ENCODE peak calls at places on chromosomes 2 and 18, in nine cellular contexts. One of them, this sample, is unnamed.

GRCh38 chr2:206452750-206453149 is 9.4 kb downstream of the ADAM23 start:
- DNase-seq in fibroblast of lung: no peak
- DNase-seq in adrenal gland: peak
- DNase-seq in astrocyte of the spinal cord: no peak
- DNase-seq in GM12864: no peak
- DNase-seq in RWPE1: peak
- DNase-seq in fibroblast of the aortic adventitia: peak
- DNase-seq in MM.1S: no peak
- DNase-seq in LNCaP clone FGC: no peak
- DNase-seq in this sample: no peak

GRCh38 chr18:76957384-76958355 is 135.3 kb downstream of the ZNF236 start:
- DNase-seq in fibroblast of lung: no peak
- DNase-seq in RWPE1: no peak
- DNase-seq in adrenal gland: no peak
- DNase-seq in LNCaP clone FGC: no peak
- DNase-seq in GM12864: no peak
- DNase-seq in astrocyte of the spinal cord: no peak
- DNase-seq in MM.1S: no peak
- DNase-seq in fibroblast of the aortic adventitia: peak
- DNase-seq in this sample: no peak

GRCh38 chr2:25000503-25001328 is 29.0 kb upstream of the DNAJC27 start:
- DNase-seq in GM12864: no peak
- DNase-seq in MM.1S: no peak
- DNase-seq in RWPE1: no peak
- DNase-seq in LNCaP clone FGC: no peak
- DNase-seq in fibroblast of lung: peak
- DNase-seq in astrocyte of the spinal cord: no peak
- DNase-seq in fibroblast of the aortic adventitia: peak
- DNase-seq in adrenal gland: no peak
- DNase-seq in this sample: no peak

GRCh38 chr2:105796131-105796638 is 51.5 kb downstream of the NCK2 start:
- DNase-seq in adrenal gland: no peak
- DNase-seq in RWPE1: no peak
- DNase-seq in fibroblast of the aortic adventitia: no peak
- DNase-seq in astrocyte of the spinal cord: no peak
- DNase-seq in GM12864: no peak
- DNase-seq in fibroblast of lung: no peak
- DNase-seq in LNCaP clone FGC: no peak
- DNase-seq in MM.1S: peak
- DNase-seq in this sample: no peak

GRCh38 chr2:64988420-64989125 is 626 bp upstream of the SLC1A4 start:
- DNase-seq in MM.1S: peak
- DNase-seq in fibroblast of the aortic adventitia: peak
- DNase-seq in astrocyte of the spinal cord: peak
- DNase-seq in LNCaP clone FGC: no peak
- DNase-seq in GM12864: peak
- DNase-seq in fibroblast of lung: peak
- DNase-seq in RWPE1: peak
- DNase-seq in adrenal gland: peak
- DNase-seq in this sample: peak

GRCh38 chr2:216591480-216591879 is 41.7 kb upstream of the IGFBP2 start:
- DNase-seq in RWPE1: no peak
- DNase-seq in astrocyte of the spinal cord: no peak
- DNase-seq in fibroblast of lung: no peak
- DNase-seq in LNCaP clone FGC: no peak
- DNase-seq in MM.1S: no peak
- DNase-seq in adrenal gland: no peak
- DNase-seq in fibroblast of the aortic adventitia: no peak
- DNase-seq in GM12864: no peak
- DNase-seq in this sample: no peak

GRCh38 chr18:76565238-76566173 is 70.5 kb upstream of the ZNF516 start:
- DNase-seq in RWPE1: peak
- DNase-seq in fibroblast of the aortic adventitia: peak
- DNase-seq in MM.1S: peak
- DNase-seq in GM12864: no peak
- DNase-seq in astrocyte of the spinal cord: peak
- DNase-seq in fibroblast of lung: peak
- DNase-seq in LNCaP clone FGC: peak
- DNase-seq in adrenal gland: peak
- DNase-seq in this sample: peak

GRCh38 chr2:240989451-240990265 is 8.8 kb upstream of the SNED1 start:
- DNase-seq in astrocyte of the spinal cord: no peak
- DNase-seq in GM12864: no peak
- DNase-seq in fibroblast of lung: peak
- DNase-seq in LNCaP clone FGC: no peak
- DNase-seq in fibroblast of the aortic adventitia: peak
- DNase-seq in MM.1S: peak
- DNase-seq in adrenal gland: peak
- DNase-seq in RWPE1: no peak
- DNase-seq in this sample: peak

GRCh38 chr18:80074183-80074582 is 34.9 kb upstream of the ADNP2 start:
- DNase-seq in RWPE1: no peak
- DNase-seq in MM.1S: no peak
- DNase-seq in adrenal gland: no peak
- DNase-seq in GM12864: no peak
- DNase-seq in fibroblast of the aortic adventitia: no peak
- DNase-seq in LNCaP clone FGC: no peak
- DNase-seq in astrocyte of the spinal cord: no peak
- DNase-seq in fibroblast of lung: no peak
- DNase-seq in this sample: no peak

GRCh38 chr2:192203876-192204275 is 9.1 kb upstream of the TMEFF2 start:
- DNase-seq in adrenal gland: no peak
- DNase-seq in LNCaP clone FGC: no peak
- DNase-seq in MM.1S: no peak
- DNase-seq in fibroblast of lung: peak
- DNase-seq in fibroblast of the aortic adventitia: no peak
- DNase-seq in GM12864: no peak
- DNase-seq in astrocyte of the spinal cord: peak
- DNase-seq in RWPE1: no peak
- DNase-seq in this sample: no peak

GRCh38 chr2:95165371-95166064 is at the start of gene ZNF2:
- DNase-seq in astrocyte of the spinal cord: peak
- DNase-seq in MM.1S: peak
- DNase-seq in fibroblast of the aortic adventitia: peak
- DNase-seq in RWPE1: peak
- DNase-seq in GM12864: peak
- DNase-seq in LNCaP clone FGC: peak
- DNase-seq in fibroblast of lung: peak
- DNase-seq in adrenal gland: peak
- DNase-seq in this sample: peak
- TF ChIP-seq CTCF in astrocyte of the spinal cord: no peak
- TF ChIP-seq CTCF in MM.1S: no peak
- TF ChIP-seq CTCF in fibroblast of the aortic adventitia: no peak
- TF ChIP-seq CTCF in RWPE1: no peak
- TF ChIP-seq CTCF in GM12864: no peak
- TF ChIP-seq CTCF in LNCaP clone FGC: no peak
- TF ChIP-seq CTCF in fibroblast of lung: peak
- TF ChIP-seq CTCF in adrenal gland: no peak
- TF ChIP-seq CTCF in this sample: no peak

GRCh38 chr2:10303634-10304378 is 1.1 kb downstream of the HPCAL1 start:
- DNase-seq in astrocyte of the spinal cord: peak
- DNase-seq in LNCaP clone FGC: no peak
- DNase-seq in fibroblast of the aortic adventitia: peak
- DNase-seq in GM12864: no peak
- DNase-seq in fibroblast of lung: peak
- DNase-seq in MM.1S: peak
- DNase-seq in RWPE1: peak
- DNase-seq in adrenal gland: peak
- DNase-seq in this sample: peak

GRCh38 chr2:10304458-10305253 is 2.0 kb downstream of the HPCAL1 start:
- DNase-seq in MM.1S: no peak
- DNase-seq in adrenal gland: peak
- DNase-seq in RWPE1: no peak
- DNase-seq in astrocyte of the spinal cord: no peak
- DNase-seq in LNCaP clone FGC: no peak
- DNase-seq in fibroblast of the aortic adventitia: no peak
- DNase-seq in GM12864: no peak
- DNase-seq in fibroblast of lung: no peak
- DNase-seq in this sample: no peak

GRCh38 chr2:10305254-10305635 is 2.5 kb downstream of the HPCAL1 start:
- DNase-seq in fibroblast of lung: peak
- DNase-seq in MM.1S: peak
- DNase-seq in adrenal gland: no peak
- DNase-seq in GM12864: no peak
- DNase-seq in fibroblast of the aortic adventitia: peak
- DNase-seq in RWPE1: no peak
- DNase-seq in LNCaP clone FGC: no peak
- DNase-seq in astrocyte of the spinal cord: peak
- DNase-seq in this sample: no peak

GRCh38 chr2:10306901-10307463 is 4.3 kb downstream of the HPCAL1 start:
- DNase-seq in MM.1S: no peak
- DNase-seq in fibroblast of the aortic adventitia: no peak
- DNase-seq in astrocyte of the spinal cord: no peak
- DNase-seq in RWPE1: no peak
- DNase-seq in fibroblast of lung: no peak
- DNase-seq in LNCaP clone FGC: no peak
- DNase-seq in adrenal gland: no peak
- DNase-seq in GM12864: no peak
- DNase-seq in this sample: no peak

DNA sequence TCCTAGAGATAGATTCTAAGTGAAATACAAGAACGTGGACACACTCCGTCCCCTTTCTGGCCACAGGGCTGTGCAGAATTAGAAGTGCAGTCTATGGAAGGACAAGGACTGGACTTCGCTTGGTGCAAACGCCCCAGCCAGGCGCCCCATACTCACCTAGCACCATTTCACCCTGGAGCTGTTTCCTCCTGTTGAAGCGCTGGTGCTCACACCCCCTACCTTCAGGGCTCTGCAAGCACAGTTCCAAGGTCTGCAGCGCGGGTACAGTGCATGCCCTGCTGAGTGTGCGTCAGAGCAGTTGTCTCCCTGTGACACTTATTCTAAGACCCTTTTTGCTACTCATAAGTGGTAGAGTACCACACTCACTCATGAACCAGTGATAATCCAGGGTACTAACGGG is 3.0 kb downstream of the HPCAL1 start:
- DNase-seq in fibroblast of the aortic adventitia: no peak
- DNase-seq in RWPE1: no peak
- DNase-seq in adrenal gland: peak
- DNase-seq in MM.1S: no peak
- DNase-seq in fibroblast of lung: no peak
- DNase-seq in astrocyte of the spinal cord: no peak
- DNase-seq in LNCaP clone FGC: no peak
- DNase-seq in GM12864: no peak
- DNase-seq in this sample: no peak
- TF ChIP-seq CTCF in fibroblast of the aortic adventitia: peak
- TF ChIP-seq CTCF in RWPE1: no peak
- TF ChIP-seq CTCF in adrenal gland: peak
- TF ChIP-seq CTCF in MM.1S: no peak
- TF ChIP-seq CTCF in fibroblast of lung: peak
- TF ChIP-seq CTCF in astrocyte of the spinal cord: peak
- TF ChIP-seq CTCF in LNCaP clone FGC: no peak
- TF ChIP-seq CTCF in GM12864: peak
- TF ChIP-seq CTCF in this sample: peak

GRCh38 chr2:27324720-27325119 is 1.8 kb upstream of the MPV17 start:
- DNase-seq in fibroblast of lung: no peak
- DNase-seq in MM.1S: no peak
- DNase-seq in adrenal gland: no peak
- DNase-seq in RWPE1: no peak
- DNase-seq in fibroblast of the aortic adventitia: no peak
- DNase-seq in LNCaP clone FGC: no peak
- DNase-seq in astrocyte of the spinal cord: no peak
- DNase-seq in GM12864: no peak
- DNase-seq in this sample: no peak

GRCh38 chr2:27322766-27323591 is at the start of gene MPV17:
- DNase-seq in GM12864: peak
- DNase-seq in adrenal gland: peak
- DNase-seq in LNCaP clone FGC: peak
- DNase-seq in fibroblast of lung: peak
- DNase-seq in MM.1S: peak
- DNase-seq in fibroblast of the aortic adventitia: peak
- DNase-seq in astrocyte of the spinal cord: peak
- DNase-seq in RWPE1: peak
- DNase-seq in this sample: peak

GRCh38 chr2:27320958-27321543 is 1.8 kb downstream of the MPV17 start:
- DNase-seq in fibroblast of the aortic adventitia: peak
- DNase-seq in astrocyte of the spinal cord: peak
- DNase-seq in RWPE1: peak
- DNase-seq in GM12864: no peak
- DNase-seq in LNCaP clone FGC: peak
- DNase-seq in MM.1S: no peak
- DNase-seq in fibroblast of lung: peak
- DNase-seq in adrenal gland: peak
- DNase-seq in this sample: no peak

GRCh38 chr2:27323592-27324285 is 842 bp upstream of the MPV17 start:
- DNase-seq in RWPE1: no peak
- DNase-seq in LNCaP clone FGC: no peak
- DNase-seq in GM12864: no peak
- DNase-seq in fibroblast of the aortic adventitia: peak
- DNase-seq in MM.1S: peak
- DNase-seq in adrenal gland: peak
- DNase-seq in fibroblast of lung: no peak
- DNase-seq in astrocyte of the spinal cord: no peak
- DNase-seq in this sample: no peak

GRCh38 chr2:27322301-27322765 is 564 bp downstream of the MPV17 start:
- DNase-seq in fibroblast of the aortic adventitia: peak
- DNase-seq in MM.1S: no peak
- DNase-seq in RWPE1: no peak
- DNase-seq in GM12864: no peak
- DNase-seq in LNCaP clone FGC: no peak
- DNase-seq in astrocyte of the spinal cord: no peak
- DNase-seq in adrenal gland: peak
- DNase-seq in fibroblast of lung: peak
- DNase-seq in this sample: no peak
- TF ChIP-seq CTCF in fibroblast of the aortic adventitia: no peak
- TF ChIP-seq CTCF in MM.1S: no peak
- TF ChIP-seq CTCF in RWPE1: no peak
- TF ChIP-seq CTCF in GM12864: no peak
- TF ChIP-seq CTCF in LNCaP clone FGC: no peak
- TF ChIP-seq CTCF in astrocyte of the spinal cord: no peak
- TF ChIP-seq CTCF in adrenal gland: no peak
- TF ChIP-seq CTCF in fibroblast of lung: no peak
- TF ChIP-seq CTCF in this sample: no peak

GRCh38 chr18:5421981-5422380 is 121.8 kb downstream of the EPB41L3 start:
- DNase-seq in LNCaP clone FGC: no peak
- DNase-seq in RWPE1: no peak
- DNase-seq in GM12864: no peak
- DNase-seq in adrenal gland: no peak
- DNase-seq in fibroblast of the aortic adventitia: no peak
- DNase-seq in fibroblast of lung: no peak
- DNase-seq in MM.1S: no peak
- DNase-seq in astrocyte of the spinal cord: no peak
- DNase-seq in this sample: no peak

GRCh38 chr18:5425721-5426120 is 118.1 kb downstream of the EPB41L3 start:
- DNase-seq in adrenal gland: no peak
- DNase-seq in fibroblast of the aortic adventitia: no peak
- DNase-seq in astrocyte of the spinal cord: no peak
- DNase-seq in RWPE1: no peak
- DNase-seq in LNCaP clone FGC: no peak
- DNase-seq in MM.1S: peak
- DNase-seq in GM12864: no peak
- DNase-seq in fibroblast of lung: no peak
- DNase-seq in this sample: no peak

GRCh38 chr18:5422626-5423025 is 121.2 kb downstream of the EPB41L3 start:
- DNase-seq in MM.1S: no peak
- DNase-seq in fibroblast of lung: no peak
- DNase-seq in fibroblast of the aortic adventitia: no peak
- DNase-seq in LNCaP clone FGC: no peak
- DNase-seq in RWPE1: no peak
- DNase-seq in GM12864: no peak
- DNase-seq in astrocyte of the spinal cord: no peak
- DNase-seq in adrenal gland: no peak
- DNase-seq in this sample: no peak

GRCh38 chr18:5420909-5421308 is 122.9 kb downstream of the EPB41L3 start:
- DNase-seq in RWPE1: no peak
- DNase-seq in astrocyte of the spinal cord: no peak
- DNase-seq in fibroblast of the aortic adventitia: no peak
- DNase-seq in MM.1S: no peak
- DNase-seq in LNCaP clone FGC: no peak
- DNase-seq in adrenal gland: no peak
- DNase-seq in GM12864: no peak
- DNase-seq in fibroblast of lung: no peak
- DNase-seq in this sample: no peak

GRCh38 chr18:5424903-5425302 is 118.9 kb downstream of the EPB41L3 start:
- DNase-seq in fibroblast of lung: peak
- DNase-seq in MM.1S: peak
- DNase-seq in RWPE1: no peak
- DNase-seq in fibroblast of the aortic adventitia: peak
- DNase-seq in LNCaP clone FGC: peak
- DNase-seq in GM12864: no peak
- DNase-seq in astrocyte of the spinal cord: peak
- DNase-seq in adrenal gland: no peak
- DNase-seq in this sample: no peak
- TF ChIP-seq CTCF in fibroblast of lung: peak
- TF ChIP-seq CTCF in MM.1S: peak
- TF ChIP-seq CTCF in RWPE1: peak
- TF ChIP-seq CTCF in fibroblast of the aortic adventitia: peak
- TF ChIP-seq CTCF in LNCaP clone FGC: peak
- TF ChIP-seq CTCF in GM12864: peak
- TF ChIP-seq CTCF in astrocyte of the spinal cord: peak
- TF ChIP-seq CTCF in adrenal gland: peak
- TF ChIP-seq CTCF in this sample: peak

This sample was measured in neural crest cell.